ENCODE peak calls at places on chromosomes 16 and 17, in six cellular contexts. H is astrocyte of the spinal cord, J is AG04449, E is HFF-Myc, M is mucosa of descending colon, O is heart left ventricle. Y is an unnamed sample.

GRCh38 chr16:67260426-67261063 is 11.8 kb downstream of the SLC9A5 start:
- DNase-seq in H (peak), J (peak), E (peak), M (peak), O (peak), Y (no peak)

GRCh38 chr16:89564476-89565255 is 4.2 kb downstream of the RPL13 start:
- DNase-seq in H (no peak), J (no peak), E (no peak), M (no peak), O (no peak), Y (no peak)

GRCh38 chr16:576823-577201 is 7.0 kb downstream of the PIGQ start:
- DNase-seq in H (no peak), J (no peak), E (no peak), M (no peak), O (no peak), Y (no peak)

GRCh38 chr17:54536306-54536705 is 364.3 kb upstream of the TOM1L1 start:
- DNase-seq in H (no peak), J (no peak), E (no peak), M (no peak), O (no peak), Y (no peak)

GRCh38 chr16:81600275-81600674 is 155.7 kb downstream of the CMIP start:
- DNase-seq in H (peak), J (no peak), E (no peak), M (no peak), O (no peak), Y (peak)

GRCh38 chr16:12024429-12024828 is 47.9 kb downstream of the SNX29 start:
- DNase-seq in H (no peak), J (no peak), E (no peak), M (no peak), O (no peak), Y (no peak)

GRCh38 chr17:45436161-45436560 is 3.5 kb upstream of the ARHGAP27 start:
- DNase-seq in H (no peak), J (no peak), E (no peak), M (no peak), O (no peak), Y (no peak)

GRCh38 chr17:82819015-82819414 is 20.8 kb downstream of the ZNF750 start:
- DNase-seq in H (no peak), J (no peak), E (no peak), M (no peak), O (no peak), Y (no peak)

GRCh38 chr16:27436065-27436464 is 34.1 kb downstream of the IL21R start:
- DNase-seq in H (no peak), J (no peak), E (no peak), M (no peak), O (no peak), Y (no peak)

GRCh38 chr17:12624221-12624620 is 41.5 kb upstream of the MYOCD start:
- DNase-seq in H (peak), J (no peak), E (no peak), M (no peak), O (no peak), Y (no peak)

GRCh38 chr17:9768381-9768934 is 22.9 kb downstream of the DHRS7C start:
- DNase-seq in H (peak), J (no peak), E (peak), M (peak), O (no peak), Y (no peak)

GRCh38 chr17:45429338-45430005 is 3.2 kb downstream of the ARHGAP27 start:
- DNase-seq in H (peak), J (no peak), E (no peak), M (no peak), O (peak), Y (no peak)

GRCh38 chr17:72587156-72587555 is 466.3 kb downstream of the SOX9 start:
- DNase-seq in H (peak), J (no peak), E (no peak), M (no peak), O (no peak), Y (no peak)

GRCh38 chr16:84730406-84731106 is 30.8 kb downstream of the USP10 start:
- DNase-seq in H (peak), J (peak), E (peak), M (peak), O (peak), Y (peak)

GRCh38 chr16:19137621-19138128 is 23.9 kb downstream of the ITPRIPL2 start:
- DNase-seq in H (peak), J (no peak), E (no peak), M (no peak), O (no peak), Y (no peak)

GRCh38 chr17:61454932-61455753 is 2.9 kb downstream of the TBX4 start:
- DNase-seq in H (no peak), J (no peak), E (no peak), M (no peak), O (no peak), Y (no peak)

GRCh38 chr17:32444301-32445074 is at the start of gene PSMD11:
- DNase-seq in H (peak), J (peak), E (peak), M (peak), O (peak), Y (peak)

GRCh38 chr17:66185842-66186241 is 6.1 kb downstream of the CEP112 start:
- DNase-seq in H (no peak), J (no peak), E (no peak), M (no peak), O (no peak), Y (no peak)

GRCh38 chr16:65384441-65384840 is 262.6 kb upstream of the CDH11 start:
- DNase-seq in H (no peak), J (no peak), E (no peak), M (no peak), O (no peak), Y (no peak)
- H3K4me3 ChIP-seq in H (no peak), J (no peak), E (no peak), M (no peak), O (no peak), Y (no peak)

GRCh38 chr16:78479723-78480122 is 380.3 kb downstream of the WWOX start:
- DNase-seq in H (no peak), J (no peak), E (no peak), M (no peak), O (no peak), Y (no peak)
- TF ChIP-seq CTCF in H (no peak), J (no peak), E (no peak), M (no peak), O (no peak), Y (no peak)

GRCh38 chr16:56993204-56993603 is 3.8 kb downstream of the NLRC5 start:
- DNase-seq in H (peak), J (no peak), E (no peak), M (no peak), O (no peak), Y (no peak)
- H3K4me3 ChIP-seq in H (no peak), J (no peak), E (no peak), M (no peak), O (no peak), Y (no peak)

GRCh38 chr17:14553847-14554246 is 253.0 kb downstream of the HS3ST3B1 start:
- DNase-seq in H (no peak), J (no peak), E (no peak), M (no peak), O (no peak), Y (no peak)
- TF ChIP-seq CTCF in H (no peak), J (no peak), E (no peak), M (no peak), O (no peak), Y (no peak)

DNA sequence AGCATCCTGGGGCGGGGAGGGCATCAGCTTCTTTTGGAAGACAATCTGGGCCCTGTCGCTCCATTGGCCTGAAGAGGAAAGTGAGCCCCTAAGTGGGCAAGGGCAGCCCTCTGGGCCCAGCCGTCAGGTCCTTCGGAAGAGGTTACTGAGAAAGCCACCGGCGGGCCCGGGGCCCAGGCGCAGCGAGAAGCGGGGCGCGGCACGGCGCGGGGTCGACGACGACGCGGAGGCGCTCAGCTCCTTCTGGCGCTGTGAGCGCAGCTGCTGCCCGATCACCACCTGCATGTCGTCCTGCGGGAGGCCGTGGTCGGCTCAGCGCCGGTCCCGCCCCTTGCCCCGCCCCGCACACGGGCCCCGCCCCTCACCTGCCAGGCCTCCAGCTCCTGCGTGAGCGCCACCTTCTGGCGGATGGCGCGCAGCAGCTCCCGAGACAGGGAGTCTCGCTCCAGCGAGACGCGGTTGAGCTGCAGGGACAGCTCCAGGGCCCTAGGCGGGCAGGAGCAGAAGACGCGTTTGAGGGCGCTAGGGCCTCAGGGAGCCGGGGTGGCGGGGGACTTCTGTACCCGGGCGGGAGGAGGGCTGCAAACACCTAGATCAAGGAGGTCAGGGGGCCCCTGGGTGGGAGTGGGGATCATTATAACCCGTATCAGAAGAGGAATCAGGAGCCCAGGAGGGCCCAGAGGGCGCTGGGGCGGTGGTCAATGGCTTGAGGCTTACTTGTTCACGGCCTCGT is 4.3 kb downstream of the THOC6 start:
- DNase-seq in H (peak), J (no peak), E (peak), M (peak), O (peak), Y (peak)
- H3K4me3 ChIP-seq in H (no peak), J (no peak), E (no peak), M (no peak), O (no peak), Y (no peak)

Y was measured in retinal pigment epithelial cell.